ENCODE peak calls at places on chromosomes 16 and 17, in four cellular contexts. B is HAP-1, Q is lower lobe of right lung, R is tibial artery. A is an unnamed sample.

GRCh38 chr17:7932483-7932891 is 481 bp downstream of the CNTROB start:
- DNase-seq in B (peak), Q (peak), R (peak), A (no peak)

GRCh38 chr16:84985079-84986065 is 26.0 kb downstream of the ZDHHC7 start:
- DNase-seq in B (no peak), Q (peak), R (peak), A (no peak)

GRCh38 chr16:87484487-87485331 is 8.1 kb downstream of the ZCCHC14 start:
- DNase-seq in B (no peak), Q (no peak), R (no peak), A (no peak)

GRCh38 chr16:57577691-57578224 is 35.3 kb downstream of the ADGRG5 start:
- DNase-seq in B (no peak), Q (no peak), R (peak), A (no peak)

GRCh38 chr16:11078812-11079459 is 134.6 kb downstream of the CLEC16A start:
- DNase-seq in B (no peak), Q (no peak), R (peak), A (no peak)

GRCh38 chr16:72815348-72816318 is 232.3 kb downstream of the ZFHX3 start:
- DNase-seq in B (no peak), Q (no peak), R (no peak), A (no peak)

GRCh38 chr16:69150146-69150865 is 17.9 kb downstream of the UTP4 start:
- DNase-seq in B (peak), Q (no peak), R (no peak), A (no peak)

GRCh38 chr16:75506567-75506966 is 11.3 kb upstream of the CHST6 start:
- DNase-seq in B (no peak), Q (no peak), R (peak), A (no peak)

GRCh38 chr17:16516594-16517018 is 24.6 kb upstream of the LRRC75A start:
- DNase-seq in B (peak), Q (no peak), R (peak), A (no peak)

GRCh38 chr17:2197271-2197670 is 106.3 kb downstream of the SMG6 start:
- DNase-seq in B (no peak), Q (no peak), R (no peak), A (no peak)

GRCh38 chr17:66829386-66829864 is 5.5 kb upstream of the CACNG5 start:
- DNase-seq in B (peak), Q (no peak), R (peak), A (no peak)

A was measured in D721Med.